ENCODE peak calls at places on chromosomes 2 and 18, in five cellular contexts. U, T, K, G and I are unnamed samples.

GRCh38 chr18:950882-951539 is 46.3 kb downstream of the ADCYAP1 start:
- DNase-seq in U (no peak), T (no peak), K (no peak), G (no peak), I (no peak)

GRCh38 chr18:35345460-35345921 is 1.3 kb upstream of the ZNF24 start:
- DNase-seq in U (no peak), T (peak), K (no peak), G (no peak), I (no peak)

GRCh38 chr2:43400508-43400907 is 174.1 kb upstream of the ZFP36L2 start:
- DNase-seq in U (peak), T (no peak), K (no peak), G (no peak), I (no peak)

GRCh38 chr2:157245441-157246211 is 11.9 kb upstream of the GALNT5 start:
- DNase-seq in U (no peak), T (no peak), K (no peak), G (no peak), I (no peak)

GRCh38 chr18:44467718-44468117 is 213.0 kb upstream of the SETBP1 start:
- DNase-seq in U (no peak), T (no peak), K (no peak), G (no peak), I (no peak)

GRCh38 chr2:146540271-146540932 is 1304.4 kb upstream of the ACVR2A start:
- DNase-seq in U (no peak), T (no peak), K (no peak), G (no peak), I (no peak)

GRCh38 chr18:32803571-32803970 is 30.7 kb upstream of the KLHL14 start:
- DNase-seq in U (no peak), T (no peak), K (no peak), G (no peak), I (no peak)

GRCh38 chr2:189393440-189394111 is 47.7 kb upstream of the WDR75 start:
- DNase-seq in U (peak), T (no peak), K (no peak), G (no peak), I (no peak)

GRCh38 chr2:77954931-77955330 is 432.8 kb upstream of the LRRTM4 start:
- DNase-seq in U (no peak), T (no peak), K (no peak), G (no peak), I (no peak)

GRCh38 chr2:204625135-204625534 is 79.9 kb downstream of the PARD3B start:
- DNase-seq in U (peak), T (peak), K (no peak), G (no peak), I (no peak)

GRCh38 chr2:121281694-121282093 is 3.3 kb downstream of the TFCP2L1 start:
- DNase-seq in U (no peak), T (no peak), K (no peak), G (no peak), I (no peak)

GRCh38 chr2:47520825-47521665 is 118.1 kb downstream of the MSH2 start:
- DNase-seq in U (peak), T (peak), K (peak), G (peak), I (peak)

GRCh38 chr2:140597836-140598235 is 1533.0 kb downstream of the LRP1B start:
- DNase-seq in U (peak), T (no peak), K (no peak), G (no peak), I (no peak)

GRCh38 chr2:45166229-45166890 is 157.1 kb upstream of the SIX2 start:
- DNase-seq in U (no peak), T (no peak), K (no peak), G (no peak), I (no peak)

GRCh38 chr2:179932786-179933185 is 71.4 kb upstream of the ZNF385B start:
- DNase-seq in U (no peak), T (peak), K (peak), G (no peak), I (no peak)

GRCh38 chr2:10471046-10471571 is 23.0 kb upstream of the ODC1 start:
- DNase-seq in U (no peak), T (no peak), K (no peak), G (no peak), I (no peak)

GRCh38 chr18:24630346-24630880 is 170.0 kb downstream of the HRH4 start:
- DNase-seq in U (no peak), T (no peak), K (no peak), G (no peak), I (no peak)

GRCh38 chr18:74596959-74597661 is 560 bp upstream of the ZNF407 start:
- DNase-seq in U (peak), T (peak), K (peak), G (no peak), I (peak)

GRCh38 chr2:171185165-171185818 is 24.6 kb upstream of the TLK1 start:
- DNase-seq in U (no peak), T (no peak), K (no peak), G (no peak), I (no peak)

GRCh38 chr2:117553448-117553847 is 261.0 kb upstream of the DDX18 start:
- DNase-seq in U (no peak), T (no peak), K (no peak), G (no peak), I (no peak)

GRCh38 chr2:108971661-108972566 is 17.1 kb downstream of the EDAR start:
- DNase-seq in U (peak), T (no peak), K (no peak), G (no peak), I (no peak)

GRCh38 chr2:168528469-168528868 is 72.4 kb downstream of the CERS6 start:
- DNase-seq in U (peak), T (no peak), K (no peak), G (no peak), I (no peak)

GRCh38 chr2:117956036-117956791 is 57.7 kb downstream of the CCDC93 start:
- DNase-seq in U (peak), T (no peak), K (no peak), G (no peak), I (no peak)

GRCh38 chr2:138641277-138641676 is 138.9 kb downstream of the NXPH2 start:
- DNase-seq in U (no peak), T (no peak), K (no peak), G (no peak), I (no peak)

GRCh38 chr2:212249451-212249850 is 289.2 kb downstream of the ERBB4 start:
- DNase-seq in U (peak), T (no peak), K (no peak), G (no peak), I (no peak)

GRCh38 chr2:28101123-28101522 is 210.6 kb downstream of the BABAM2 start:
- DNase-seq in U (no peak), T (no peak), K (no peak), G (no peak), I (no peak)

GRCh38 chr2:28101892-28102291 is 211.4 kb downstream of the BABAM2 start:
- DNase-seq in U (no peak), T (no peak), K (no peak), G (no peak), I (no peak)

GRCh38 chr2:28103611-28104010 is 213.1 kb downstream of the BABAM2 start:
- DNase-seq in U (no peak), T (no peak), K (no peak), G (no peak), I (no peak)

GRCh38 chr2:28108143-28108542 is 217.6 kb downstream of the BABAM2 start:
- DNase-seq in U (no peak), T (no peak), K (no peak), G (no peak), I (no peak)

DNA sequence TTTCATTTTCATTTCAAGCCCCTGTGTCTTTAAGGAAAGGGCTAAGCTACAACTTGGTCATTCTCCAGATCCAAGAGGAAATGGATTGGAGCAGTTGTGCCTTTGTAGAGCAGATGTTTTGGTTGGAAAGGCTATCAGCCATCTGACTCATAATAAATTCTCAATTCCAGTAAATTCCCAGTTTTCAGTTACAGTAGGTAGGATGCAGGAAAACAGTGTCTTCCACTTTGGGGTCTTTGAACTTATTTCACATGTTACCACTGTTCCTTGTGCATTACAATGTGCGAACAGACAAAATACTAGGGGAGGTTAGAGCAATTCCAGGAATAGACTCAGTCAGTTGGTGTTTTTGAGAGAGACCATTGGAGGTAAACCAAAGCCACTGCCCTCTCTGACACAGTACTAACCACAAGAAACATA is 211.9 kb downstream of the BABAM2 start:
- DNase-seq in U (no peak), T (no peak), K (no peak), G (no peak), I (no peak)
- H3K27ac ChIP-seq in U (peak), T (no peak), K (no peak), G (no peak), I (peak)

GRCh38 chr2:144505245-144505801 is 14.6 kb downstream of the ZEB2 start:
- DNase-seq in U (no peak), T (no peak), K (no peak), G (no peak), I (no peak)

GRCh38 chr2:144508162-144508765 is 11.7 kb downstream of the ZEB2 start:
- DNase-seq in U (no peak), T (peak), K (no peak), G (no peak), I (no peak)

GRCh38 chr2:144509548-144510205 is 10.2 kb downstream of the ZEB2 start:
- DNase-seq in U (no peak), T (no peak), K (no peak), G (no peak), I (no peak)

GRCh38 chr2:144509001-144509545 is 10.8 kb downstream of the ZEB2 start:
- DNase-seq in U (no peak), T (no peak), K (no peak), G (no peak), I (no peak)

DNA sequence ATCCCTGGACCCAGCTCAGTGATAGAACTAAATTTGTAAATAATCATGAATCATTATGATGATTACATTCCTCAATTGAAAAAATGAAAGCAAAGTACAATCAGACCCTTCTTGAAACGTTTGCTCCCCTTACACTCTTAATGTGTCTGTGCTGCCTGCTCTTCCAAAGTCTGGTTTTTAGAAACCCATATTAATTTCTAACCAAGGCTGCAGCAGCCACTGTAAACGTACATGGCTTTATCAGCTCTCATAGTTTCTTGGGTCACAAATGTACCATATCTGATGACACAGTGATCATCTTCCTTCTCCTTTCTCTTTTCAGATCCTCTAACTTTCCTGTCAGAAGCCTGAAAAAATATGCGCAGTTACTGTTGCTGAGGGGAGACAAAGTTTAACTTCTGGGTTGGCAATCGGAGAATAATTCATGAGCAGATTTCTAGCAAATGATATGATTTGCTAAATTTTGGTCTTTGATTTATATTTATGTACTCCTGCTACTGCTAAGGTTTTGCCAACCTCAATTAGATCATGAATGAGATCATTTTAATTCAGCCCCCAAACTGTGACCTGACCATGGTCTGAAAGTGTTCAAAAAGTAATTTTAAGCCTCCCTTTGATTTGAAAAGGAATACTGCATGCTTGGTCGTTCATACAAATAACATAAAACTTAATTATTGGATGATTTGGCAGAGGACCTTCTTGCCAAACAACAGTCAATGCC is 12.3 kb downstream of the ZEB2 start:
- DNase-seq in U (no peak), T (no peak), K (no peak), G (no peak), I (no peak)
- H3K27ac ChIP-seq in U (no peak), T (peak), K (peak), G (no peak), I (peak)

GRCh38 chr2:24970483-24971299 is 1.1 kb downstream of the DNAJC27 start:
- DNase-seq in U (peak), T (no peak), K (no peak), G (no peak), I (no peak)
- H3K27ac ChIP-seq in U (peak), T (peak), K (peak), G (peak), I (peak)

DNA sequence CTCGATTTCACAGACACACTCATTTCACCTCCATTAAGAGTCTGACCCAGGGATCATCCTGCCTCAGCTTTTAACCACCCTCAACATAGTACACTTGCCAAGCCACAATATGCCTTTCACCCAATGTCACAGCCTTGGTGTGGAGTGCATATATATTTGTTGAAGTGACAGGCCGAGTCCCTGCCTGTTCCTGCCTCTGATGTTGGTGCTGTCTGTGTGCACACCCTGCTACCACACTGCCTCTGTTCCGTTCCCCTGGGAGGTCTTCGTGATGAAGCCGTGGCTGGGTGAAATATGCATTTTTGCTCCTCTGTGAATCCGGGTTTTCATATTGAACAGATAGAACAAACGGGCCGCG is 90.3 kb downstream of the RNF144A start:
- DNase-seq in U (no peak), T (no peak), K (no peak), G (no peak), I (no peak)
- H3K27ac ChIP-seq in U (no peak), T (peak), K (peak), G (no peak), I (peak)

GRCh38 chr2:9211496-9211895 is 4.9 kb downstream of the ASAP2 start:
- DNase-seq in U (no peak), T (no peak), K (no peak), G (no peak), I (no peak)
- H3K27ac ChIP-seq in U (no peak), T (peak), K (peak), G (no peak), I (no peak)

GRCh38 chr2:68722712-68723111 is 11.9 kb upstream of the ARHGAP25 start:
- DNase-seq in U (no peak), T (no peak), K (no peak), G (no peak), I (no peak)

GRCh38 chr2:68720665-68721064 is 13.9 kb upstream of the ARHGAP25 start:
- DNase-seq in U (no peak), T (no peak), K (no peak), G (no peak), I (no peak)

GRCh38 chr2:68716948-68717661 is 17.5 kb upstream of the ARHGAP25 start:
- DNase-seq in U (no peak), T (no peak), K (no peak), G (no peak), I (no peak)

GRCh38 chr2:68721482-68722071 is 13.0 kb upstream of the ARHGAP25 start:
- DNase-seq in U (no peak), T (no peak), K (no peak), G (peak), I (no peak)

GRCh38 chr2:68719912-68720311 is 14.7 kb upstream of the ARHGAP25 start:
- DNase-seq in U (no peak), T (no peak), K (no peak), G (peak), I (no peak)
- H3K27ac ChIP-seq in U (no peak), T (no peak), K (no peak), G (peak), I (no peak)

GRCh38 chr2:219611866-219612604 is 14.4 kb downstream of the STK11IP start:
- DNase-seq in U (no peak), T (no peak), K (no peak), G (no peak), I (no peak)

GRCh38 chr2:219607931-219608330 is 10.3 kb downstream of the STK11IP start:
- DNase-seq in U (no peak), T (no peak), K (no peak), G (no peak), I (no peak)

GRCh38 chr2:219611306-219611705 is 13.6 kb downstream of the STK11IP start:
- DNase-seq in U (no peak), T (no peak), K (no peak), G (no peak), I (no peak)

GRCh38 chr2:219608399-219608964 is 10.8 kb downstream of the STK11IP start:
- DNase-seq in U (no peak), T (no peak), K (no peak), G (no peak), I (no peak)

DNA sequence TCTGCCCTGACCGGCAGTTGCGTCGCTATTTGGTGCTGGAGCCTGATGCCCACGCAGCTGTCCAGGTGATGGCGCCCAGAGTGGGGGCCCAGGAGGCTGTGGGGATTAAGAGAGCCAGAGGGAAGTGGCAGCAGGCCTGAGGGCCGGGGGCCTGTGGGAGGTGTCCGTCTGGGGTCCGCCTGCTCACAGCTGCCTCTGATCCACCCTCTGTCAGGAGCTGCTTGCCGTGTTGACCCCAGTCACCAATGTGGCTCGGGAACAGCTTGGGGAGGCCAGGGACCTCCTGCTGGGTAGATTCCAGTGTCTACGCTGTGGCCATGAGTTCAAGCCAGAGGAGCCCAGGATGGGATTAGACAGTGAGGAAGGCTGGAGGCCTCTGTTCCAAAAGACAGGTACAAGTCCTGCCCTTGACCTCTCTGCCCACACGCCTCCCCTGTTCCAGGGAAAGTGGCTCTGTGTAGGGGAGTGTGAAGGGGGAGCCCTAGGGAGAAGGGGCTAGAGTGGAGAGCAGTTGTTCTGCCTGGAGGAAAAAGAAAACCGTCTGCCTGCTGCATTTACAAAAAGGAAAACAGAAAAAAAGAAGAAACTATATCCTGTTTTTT is 11.6 kb downstream of the STK11IP start:
- DNase-seq in U (no peak), T (no peak), K (no peak), G (no peak), I (no peak)
- H3K27ac ChIP-seq in U (no peak), T (no peak), K (no peak), G (no peak), I (no peak)

DNA sequence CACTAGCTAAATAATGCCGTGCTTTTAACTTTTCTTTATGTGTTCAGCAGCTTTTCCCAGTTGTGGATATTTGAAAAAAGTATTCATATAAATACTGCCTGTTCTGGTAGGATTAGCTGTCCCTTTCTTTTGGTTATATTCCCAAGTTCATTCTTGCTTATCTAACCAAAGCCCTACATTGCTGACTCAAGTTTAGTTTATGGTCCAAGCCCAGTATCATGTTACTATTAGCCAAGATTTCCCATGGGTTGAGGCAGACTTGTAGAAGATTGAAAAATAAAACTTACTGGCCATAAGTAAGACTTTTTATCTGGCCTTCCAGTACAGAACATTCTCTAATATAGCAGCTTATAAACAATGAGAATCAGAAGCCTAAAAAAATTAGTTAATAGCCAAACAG is 49.7 kb upstream of the NFE2L2 start:
- DNase-seq in U (no peak), T (no peak), K (no peak), G (no peak), I (no peak)
- H3K27ac ChIP-seq in U (no peak), T (no peak), K (no peak), G (no peak), I (peak)

GRCh38 chr2:159125858-159126257 is 157.4 kb downstream of the TANC1 start:
- DNase-seq in U (no peak), T (no peak), K (peak), G (no peak), I (no peak)
- H3K27ac ChIP-seq in U (peak), T (no peak), K (no peak), G (no peak), I (no peak)